ENCODE peak calls at places on chromosomes 11 and 22, in seven cellular contexts. U is vagina, H is fibroblast of lung, Q is nephron progenitor cell, W is pancreas, X is NCI-H774, N is anterior cingulate cortex. K is an unnamed sample.
A peak's percentile ranks its signal among the peaks of the same experiment; 100 is the strongest.

GRCh38 chr22:25403752-25404471 is 160.6 kb upstream of the GRK3 start:
- DNase-seq in H (peak; percentile 32), Q (peak; percentile 28), W (no peak), X (no peak), U (no peak), N (no peak), K (no peak)

GRCh38 chr11:27153136-27153535 is 112.5 kb downstream of the BBOX1 start:
- DNase-seq in H (peak; percentile 43), N (no peak), X (no peak), Q (no peak), U (no peak), W (no peak), K (no peak)

GRCh38 chr11:1486054-1486825 is at the start of gene MOB2:
- DNase-seq in H (peak; percentile 17), U (no peak), N (peak; percentile 59), W (peak; percentile 48), X (no peak), Q (peak; percentile 53), K (no peak)

GRCh38 chr11:87290304-87290922 is 252.7 kb downstream of the TMEM135 start:
- DNase-seq in U (no peak), H (peak; percentile 45), Q (peak; percentile 11), X (peak; percentile 70), N (no peak), W (no peak), K (no peak)

GRCh38 chr22:50268655-50269113 is 1.5 kb downstream of the MAPK11 start:
- DNase-seq in U (no peak), X (no peak), H (no peak), Q (no peak), W (peak; percentile 79), N (peak; percentile 44), K (no peak)

GRCh38 chr11:8867856-8868705 is 42.9 kb upstream of the AKIP1 start:
- DNase-seq in N (no peak), H (peak; percentile 68), X (no peak), U (no peak), Q (no peak), W (no peak), K (no peak)

GRCh38 chr11:73151371-73151870 is 9.3 kb upstream of the FCHSD2 start:
- DNase-seq in N (no peak), U (no peak), Q (no peak), H (no peak), W (no peak), X (no peak), K (no peak)

GRCh38 chr11:36073411-36074203 is 129.7 kb downstream of the LDLRAD3 start:
- DNase-seq in N (peak; percentile 42), H (peak; percentile 64), X (no peak), W (no peak), Q (no peak), U (no peak), K (peak; percentile 77)

GRCh38 chr11:48193876-48194275 is 22.7 kb upstream of the OR4B1 start:
- DNase-seq in U (no peak), X (no peak), H (peak; percentile 83), Q (no peak), W (no peak), N (no peak), K (no peak)

GRCh38 chr11:60915250-60915914 is 1.4 kb downstream of the TMEM109 start:
- DNase-seq in Q (peak; percentile 57), X (no peak), W (peak; percentile 55), N (no peak), H (peak; percentile 61), U (no peak), K (no peak)

GRCh38 chr11:61961570-61962212 is 5.7 kb downstream of the FTH1 start:
- DNase-seq in H (no peak), X (no peak), N (peak; percentile 36), U (no peak), W (peak; percentile 67), Q (no peak), K (peak; percentile 42)

GRCh38 chr11:57453543-57454177 is 6.7 kb upstream of the RTN4RL2 start:
- DNase-seq in W (no peak), H (no peak), N (no peak), U (no peak), Q (no peak), X (peak; percentile 2), K (no peak)

GRCh38 chr11:46336781-46337180 is 10.5 kb upstream of the DGKZ start:
- DNase-seq in U (no peak), Q (no peak), H (peak; percentile 43), W (no peak), X (no peak), N (no peak), K (no peak)

GRCh38 chr22:46322711-46323110 is 12.8 kb upstream of the TRMU start:
- DNase-seq in N (no peak), U (no peak), H (no peak), Q (no peak), W (no peak), X (no peak), K (no peak)

GRCh38 chr11:64971421-64972233 is at the start of gene MAJIN:
- DNase-seq in X (no peak), W (peak; percentile 94), N (peak; percentile 31), H (peak; percentile 50), Q (peak; percentile 28), U (no peak), K (peak; percentile 20)

GRCh38 chr11:20258496-20258895 is 98.2 kb upstream of the DBX1 start:
- DNase-seq in H (no peak), U (no peak), N (no peak), W (no peak), X (no peak), Q (no peak), K (no peak)

GRCh38 chr22:24977370-24978230 is 25.1 kb downstream of the KIAA1671 start:
- DNase-seq in X (no peak), U (no peak), Q (peak; percentile 51), H (no peak), N (no peak), W (peak; percentile 37), K (no peak)

GRCh38 chr11:61693897-61694840 is 14.0 kb downstream of the DAGLA start:
- DNase-seq in U (no peak), X (no peak), N (no peak), W (peak; percentile 63), Q (no peak), H (no peak), K (no peak)

GRCh38 chr11:11552688-11553087 is 69.1 kb downstream of the GALNT18 start:
- DNase-seq in U (no peak), H (no peak), W (no peak), X (no peak), N (no peak), Q (no peak), K (no peak)

GRCh38 chr11:115119136-115119535 is 385.1 kb downstream of the CADM1 start:
- DNase-seq in W (no peak), N (no peak), H (no peak), X (no peak), Q (no peak), U (no peak), K (no peak)

GRCh38 chr11:65290448-65291165 is 24.1 kb upstream of the CDC42EP2 start:
- DNase-seq in H (peak; percentile 94), U (no peak), X (no peak), N (peak; percentile 51), Q (no peak), W (peak; percentile 86), K (peak; percentile 72)

GRCh38 chr11:130720232-130720787 is 196.0 kb downstream of the SNX19 start:
- DNase-seq in U (no peak), W (no peak), N (no peak), X (no peak), H (peak; percentile 63), Q (no peak), K (no peak)

GRCh38 chr22:26893034-26893710 is 235.8 kb downstream of the MIAT start:
- DNase-seq in W (no peak), Q (no peak), U (peak; percentile 67), H (peak; percentile 48), N (no peak), X (no peak), K (no peak)

GRCh38 chr22:43945632-43946390 is 9.4 kb upstream of the SAMM50 start:
- DNase-seq in H (peak; percentile 45), W (peak; percentile 57), Q (peak; percentile 77), U (no peak), X (peak; percentile 3), N (peak; percentile 23), K (peak; percentile 5)

GRCh38 chr11:12285811-12286222 is 91.6 kb upstream of the PARVA start:
- DNase-seq in W (no peak), H (peak; percentile 72), X (no peak), U (peak; percentile 55), N (no peak), Q (no peak), K (no peak)

GRCh38 chr11:33819278-33819677 is 45.0 kb upstream of the FBXO3 start:
- DNase-seq in H (no peak), U (no peak), W (no peak), Q (no peak), N (no peak), X (no peak), K (no peak)

GRCh38 chr22:40024201-40025061 is 29.7 kb downstream of the FAM83F start:
- DNase-seq in U (no peak), W (peak; percentile 68), Q (peak; percentile 77), X (peak; percentile 21), N (peak; percentile 40), H (peak; percentile 53), K (peak; percentile 61)

GRCh38 chr11:64305691-64306562 is 603 bp downstream of the ESRRA start:
- DNase-seq in Q (peak; percentile 75), X (peak; percentile 59), W (peak; percentile 85), H (peak; percentile 20), U (no peak), N (peak; percentile 63), K (peak; percentile 71)

GRCh38 chr11:112525270-112525669 is 264.6 kb upstream of the PLET1 start:
- DNase-seq in U (no peak), H (peak; percentile 12), X (no peak), W (no peak), Q (no peak), N (no peak), K (no peak)

GRCh38 chr11:5937868-5938602 is 4.0 kb upstream of the OR56A3 start:
- DNase-seq in U (no peak), Q (no peak), H (no peak), X (peak; percentile 75), N (no peak), W (no peak), K (no peak)

GRCh38 chr11:78784321-78785061 is 209.8 kb upstream of the NARS2 start:
- DNase-seq in X (no peak), Q (no peak), U (no peak), N (no peak), W (no peak), H (peak; percentile 86), K (no peak)

GRCh38 chr22:36532466-36532865 is 3.5 kb upstream of the EIF3D start:
- DNase-seq in U (no peak), X (no peak), N (no peak), Q (no peak), H (no peak), W (no peak), K (no peak)

GRCh38 chr11:118295834-118296454 is 8.6 kb upstream of the CD3E start:
- DNase-seq in H (peak; percentile 27), Q (no peak), W (peak; percentile 40), U (no peak), N (no peak), X (no peak), K (no peak)

GRCh38 chr11:10476342-10476741 is 21.3 kb downstream of the AMPD3 start:
- DNase-seq in X (no peak), W (no peak), H (no peak), N (no peak), U (no peak), Q (no peak), K (no peak)

GRCh38 chr22:42074153-42074750 is at the start of gene PHETA2:
- DNase-seq in N (no peak), U (no peak), H (peak; percentile 51), Q (no peak), X (no peak), W (peak; percentile 46), K (no peak)

GRCh38 chr11:11967669-11968510 is 40.5 kb downstream of the DKK3 start:
- DNase-seq in Q (no peak), U (no peak), X (no peak), H (no peak), W (no peak), N (no peak), K (no peak)

GRCh38 chr22:22684605-22685561 is 40.5 kb downstream of the GGTLC2 start:
- DNase-seq in W (peak; percentile 43), H (peak; percentile 47), U (no peak), Q (peak; percentile 35), X (peak; percentile 8), N (peak; percentile 8), K (no peak)

GRCh38 chr11:33997473-33998347 is 53.8 kb upstream of the CAPRIN1 start:
- DNase-seq in N (no peak), X (no peak), W (no peak), H (no peak), U (no peak), Q (no peak), K (no peak)